ENCODE peak calls at places on chromosomes 16 and 17, in six cellular contexts. P is MM.1S, K is lower leg skin, R is adrenal gland, Q is heart right ventricle, L is brain microvascular endothelial cell. W is an unnamed sample.

GRCh38 chr17:37710344-37710886 is 34.4 kb downstream of the HNF1B start:
- DNase-seq in P (no peak), K (no peak), R (no peak), Q (no peak), L (peak; percentile 88), W (no peak)

GRCh38 chr17:69733171-69734014 is 318.9 kb downstream of the MAP2K6 start:
- DNase-seq in P (peak; percentile 24), K (peak; percentile 59), R (peak; percentile 13), Q (peak; percentile 18), L (peak; percentile 35), W (no peak)

GRCh38 chr17:835263-835662 is 53.1 kb downstream of the MRM3 start:
- DNase-seq in P (no peak), K (peak; percentile 43), R (no peak), Q (no peak), L (peak; percentile 98), W (no peak)

GRCh38 chr17:80666867-80667266 is 122.2 kb downstream of the RPTOR start:
- DNase-seq in P (no peak), K (no peak), R (no peak), Q (no peak), L (no peak), W (no peak)

GRCh38 chr17:58643147-58643546 is 48.7 kb downstream of the TEX14 start:
- DNase-seq in P (no peak), K (no peak), R (no peak), Q (no peak), L (peak; percentile 71), W (no peak)

GRCh38 chr17:4365628-4366311 is 705 bp downstream of the UBE2G1 start:
- DNase-seq in P (peak; percentile 29), K (no peak), R (peak; percentile 36), Q (peak; percentile 32), L (no peak), W (no peak)

GRCh38 chr16:65975049-65975708 is 391.3 kb upstream of the CDH5 start:
- DNase-seq in P (no peak), K (no peak), R (peak; percentile 70), Q (no peak), L (peak; percentile 57), W (no peak)

GRCh38 chr17:42132941-42133340 is 10.3 kb downstream of the HSPB9 start:
- DNase-seq in P (peak; percentile 66), K (peak; percentile 65), R (no peak), Q (peak; percentile 46), L (peak; percentile 58), W (no peak)

GRCh38 chr17:9924735-9925191 is 19.7 kb upstream of the RCVRN start:
- DNase-seq in P (peak; percentile 45), K (peak; percentile 38), R (no peak), Q (no peak), L (peak; percentile 49), W (no peak)

GRCh38 chr16:11658896-11659708 is 9.2 kb upstream of the SNN start:
- DNase-seq in P (no peak), K (no peak), R (no peak), Q (no peak), L (no peak), W (no peak)

GRCh38 chr17:80286638-80286960 is 25.9 kb downstream of the RNF213 start:
- DNase-seq in P (no peak), K (no peak), R (no peak), Q (no peak), L (no peak), W (no peak)

GRCh38 chr16:83586036-83586810 is 221.6 kb upstream of the HSBP1 start:
- DNase-seq in P (no peak), K (no peak), R (no peak), Q (no peak), L (no peak), W (no peak)

GRCh38 chr17:48177816-48178215 is 70.2 kb downstream of the SNX11 start:
- DNase-seq in P (no peak), K (no peak), R (no peak), Q (no peak), L (no peak), W (no peak)

GRCh38 chr16:17417740-17418139 is 53.0 kb downstream of the XYLT1 start:
- DNase-seq in P (no peak), K (no peak), R (no peak), Q (no peak), L (no peak), W (no peak)

GRCh38 chr16:83899978-83900377 is 1.1 kb downstream of the MLYCD start:
- DNase-seq in P (no peak), K (no peak), R (no peak), Q (no peak), L (no peak), W (no peak)

GRCh38 chr16:9763505-9763904 is 418.7 kb downstream of the GRIN2A start:
- DNase-seq in P (no peak), K (no peak), R (no peak), Q (no peak), L (no peak), W (no peak)

GRCh38 chr16:17296412-17296811 is 174.3 kb downstream of the XYLT1 start:
- DNase-seq in P (no peak), K (no peak), R (peak; percentile 62), Q (peak; percentile 19), L (no peak), W (no peak)

GRCh38 chr17:72518810-72519597 is 398.2 kb downstream of the SOX9 start:
- DNase-seq in P (no peak), K (no peak), R (no peak), Q (no peak), L (no peak), W (no peak)

GRCh38 chr16:55240933-55241332 is 83.1 kb upstream of the IRX6 start:
- DNase-seq in P (no peak), K (no peak), R (no peak), Q (no peak), L (no peak), W (no peak)

GRCh38 chr17:69144621-69145255 is 3.0 kb upstream of the ABCA6 start:
- DNase-seq in P (no peak), K (no peak), R (no peak), Q (no peak), L (no peak), W (no peak)

GRCh38 chr16:79997257-79997656 is 396.7 kb upstream of the MAF start:
- DNase-seq in P (no peak), K (no peak), R (no peak), Q (no peak), L (no peak), W (no peak)

GRCh38 chr17:42453544-42453943 is 5.1 kb upstream of the ATP6V0A1 start:
- DNase-seq in P (no peak), K (no peak), R (no peak), Q (no peak), L (no peak), W (no peak)

GRCh38 chr16:81627024-81627423 is 152.1 kb upstream of the PLCG2 start:
- DNase-seq in P (no peak), K (no peak), R (no peak), Q (no peak), L (peak; percentile 34), W (no peak)

GRCh38 chr17:72407336-72408121 is 286.7 kb downstream of the SOX9 start:
- DNase-seq in P (peak; percentile 41), K (peak; percentile 49), R (peak; percentile 78), Q (peak; percentile 48), L (peak; percentile 96), W (no peak)

GRCh38 chr17:77995146-77995852 is 36.8 kb downstream of the TNRC6C start:
- DNase-seq in P (no peak), K (no peak), R (peak; percentile 18), Q (peak; percentile 65), L (no peak), W (no peak)

GRCh38 chr17:48181653-48182052 is 74.1 kb downstream of the SNX11 start:
- DNase-seq in P (no peak), K (no peak), R (no peak), Q (no peak), L (peak; percentile 6), W (no peak)

GRCh38 chr17:43701318-43701743 is 39.6 kb upstream of the MEOX1 start:
- DNase-seq in P (peak; percentile 51), K (no peak), R (no peak), Q (no peak), L (peak; percentile 56), W (no peak)

GRCh38 chr16:159136-159849 is 6.5 kb upstream of the HBM start:
- DNase-seq in P (no peak), K (no peak), R (no peak), Q (no peak), L (no peak), W (no peak)

GRCh38 chr16:50273888-50274770 is 7.8 kb downstream of the ADCY7 start:
- DNase-seq in P (peak; percentile 74), K (no peak), R (no peak), Q (no peak), L (no peak), W (no peak)

GRCh38 chr16:50276801-50277560 is 10.6 kb downstream of the ADCY7 start:
- DNase-seq in P (no peak), K (no peak), R (no peak), Q (no peak), L (no peak), W (no peak)

GRCh38 chr16:50274771-50275415 is 8.5 kb downstream of the ADCY7 start:
- DNase-seq in P (peak; percentile 46), K (no peak), R (no peak), Q (no peak), L (no peak), W (no peak)

GRCh38 chr16:50276128-50276444 is 9.7 kb downstream of the ADCY7 start:
- DNase-seq in P (no peak), K (no peak), R (no peak), Q (no peak), L (no peak), W (no peak)

GRCh38 chr16:50275428-50276127 is 9.2 kb downstream of the ADCY7 start:
- DNase-seq in P (peak; percentile 24), K (no peak), R (no peak), Q (no peak), L (no peak), W (no peak)
- H3K4me3 ChIP-seq in P (peak overlapping the region; percentile 97), K (no peak overlapping the region), R (no peak overlapping the region), Q (peak overlapping the region; percentile 32), L (no peak overlapping the region), W (peak overlapping the region; percentile 36)

GRCh38 chr17:27616414-27616813 is 14.6 kb upstream of the LGALS9 start:
- DNase-seq in P (no peak), K (no peak), R (no peak), Q (no peak), L (no peak), W (no peak)
- H3K4me3 ChIP-seq in P (no peak overlapping the region), K (no peak overlapping the region), R (no peak overlapping the region), Q (no peak overlapping the region), L (no peak overlapping the region), W (no peak overlapping the region)

GRCh38 chr17:29140631-29141483 is 39.3 kb downstream of the MYO18A start:
- DNase-seq in P (no peak), K (no peak), R (no peak), Q (peak; percentile 65), L (no peak), W (no peak)
- H3K4me3 ChIP-seq in P (peak overlapping the region; percentile 80), K (no peak overlapping the region), R (no peak overlapping the region), Q (peak overlapping the region; percentile 64), L (peak overlapping the region; percentile 24), W (peak overlapping the region; percentile 36)

DNA sequence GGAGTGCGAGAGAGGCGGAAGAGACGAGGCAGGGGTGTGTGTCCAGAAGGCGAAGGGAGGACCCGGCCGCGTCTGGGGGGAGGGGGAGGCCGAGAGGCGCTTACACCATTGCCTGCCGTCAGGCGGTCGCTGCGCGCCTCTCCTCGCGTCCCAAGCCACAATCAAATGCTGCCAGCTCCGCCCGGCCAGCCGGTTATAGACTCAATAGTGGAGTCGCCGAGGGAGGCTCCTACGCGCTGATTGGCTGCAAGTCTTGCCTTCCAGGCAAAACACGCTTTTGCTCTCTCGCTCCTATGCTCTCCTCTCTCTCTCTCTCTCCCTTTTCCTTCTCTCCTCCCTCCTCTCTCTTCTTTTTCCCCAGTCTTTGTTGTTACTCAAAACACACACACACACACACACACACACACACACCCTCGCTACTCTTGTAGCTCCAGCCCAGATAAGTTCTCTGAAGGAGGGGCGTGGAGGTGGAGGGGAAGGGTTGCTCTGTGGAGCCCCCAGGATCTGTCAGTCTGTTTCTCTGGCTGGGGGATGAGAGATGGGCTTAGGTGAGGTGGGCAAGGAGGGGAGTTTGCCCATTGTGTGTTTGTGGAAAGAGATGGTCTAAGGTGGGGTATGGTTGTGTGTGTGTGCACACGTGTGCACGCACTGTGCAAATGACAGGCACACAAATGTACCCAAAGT is at the start of gene DLX3:
- DNase-seq in P (no peak), K (peak; percentile 76), R (peak; percentile 86), Q (peak; percentile 64), L (peak; percentile 46), W (no peak)
- H3K4me3 ChIP-seq in P (no peak within 1 kb of the TSS), K (peak within 1 kb of the TSS; percentile 30), R (no peak within 1 kb of the TSS), Q (peak within 1 kb of the TSS; percentile 50), L (no peak within 1 kb of the TSS), W (peak within 1 kb of the TSS; percentile 59)